ENCODE peak calls at places on chromosomes 7 and 10, in five cellular contexts. X is HL-60, F is upper lobe of right lung, N is astrocyte of the spinal cord, G is IMR-90. Y is an unnamed sample.

GRCh38 chr7:14606101-14606500 is 296.4 kb downstream of the DGKB start:
- DNase-seq in X (no peak), F (no peak), N (peak; percentile 17), G (peak; percentile 10), Y (no peak)

GRCh38 chr7:139683137-139683871 is 94.5 kb downstream of the HIPK2 start:
- DNase-seq in X (no peak), F (no peak), N (peak; percentile 79), G (peak; percentile 61), Y (no peak)

GRCh38 chr7:155318245-155318644 is 20.6 kb downstream of the INSIG1 start:
- DNase-seq in X (no peak), F (no peak), N (no peak), G (no peak), Y (no peak)

GRCh38 chr10:122112021-122112616 is 123.2 kb downstream of the TACC2 start:
- DNase-seq in X (no peak), F (no peak), N (peak; percentile 52), G (peak; percentile 76), Y (no peak)

GRCh38 chr10:47116445-47116844 is 183.6 kb upstream of the GDF10 start:
- DNase-seq in X (no peak), F (no peak), N (no peak), G (peak; percentile 67), Y (no peak)

GRCh38 chr7:3000566-3000965 is 43.1 kb downstream of the CARD11 start:
- DNase-seq in X (no peak), F (peak; percentile 34), N (no peak), G (no peak), Y (no peak)

GRCh38 chr10:79494871-79495270 is 17.5 kb upstream of the EIF5AL1 start:
- DNase-seq in X (no peak), F (no peak), N (no peak), G (no peak), Y (no peak)

GRCh38 chr7:135879238-135879637 is 97.9 kb downstream of the MTPN start:
- DNase-seq in X (no peak), F (no peak), N (peak; percentile 29), G (peak; percentile 42), Y (no peak)

GRCh38 chr10:125871341-125871740 is 9.8 kb downstream of the DHX32 start:
- DNase-seq in X (no peak), F (no peak), N (peak; percentile 22), G (peak; percentile 81), Y (no peak)

GRCh38 chr10:101356132-101356531 is 2.2 kb downstream of the BTRC start:
- DNase-seq in X (no peak), F (no peak), N (no peak), G (no peak), Y (no peak)

GRCh38 chr10:101351477-101351876 is 2.5 kb upstream of the BTRC start:
- DNase-seq in X (no peak), F (no peak), N (no peak), G (no peak), Y (no peak)

GRCh38 chr10:101355307-101355706 is 1.3 kb downstream of the BTRC start:
- DNase-seq in X (no peak), F (no peak), N (no peak), G (no peak), Y (no peak)

GRCh38 chr10:101354584-101355070 is 662 bp downstream of the BTRC start:
- DNase-seq in X (no peak), F (no peak), N (no peak), G (no peak), Y (no peak)

GRCh38 chr10:101353692-101354583 is at the start of gene BTRC:
- DNase-seq in X (peak; percentile 99), F (peak; percentile 97), N (peak; percentile 100), G (peak; percentile 99), Y (peak; percentile 97)
- TF ChIP-seq CTCF in X (no peak), F (no peak), N (no peak), G (no peak), Y (no peak)

GRCh38 chr7:78033428-78033827 is 234.9 kb downstream of the PHTF2 start:
- DNase-seq in X (no peak), F (no peak), N (no peak), G (no peak), Y (no peak)
- TF ChIP-seq CTCF in X (no peak), F (no peak), N (no peak), G (no peak), Y (no peak)

GRCh38 chr10:97684866-97685394 is 2.1 kb downstream of the AVPI1 start:
- DNase-seq in X (no peak), F (no peak), N (peak; percentile 20), G (peak; percentile 51), Y (no peak)

GRCh38 chr10:97686301-97686961 is 610 bp downstream of the AVPI1 start:
- DNase-seq in X (no peak), F (no peak), N (no peak), G (no peak), Y (no peak)

GRCh38 chr10:97686962-97687784 is at the start of gene AVPI1:
- DNase-seq in X (peak; percentile 94), F (peak; percentile 100), N (peak; percentile 98), G (peak; percentile 96), Y (peak; percentile 98)

GRCh38 chr10:97683556-97684357 is 3.3 kb downstream of the AVPI1 start:
- DNase-seq in X (peak; percentile 68), F (no peak), N (peak; percentile 45), G (peak; percentile 70), Y (no peak)

DNA sequence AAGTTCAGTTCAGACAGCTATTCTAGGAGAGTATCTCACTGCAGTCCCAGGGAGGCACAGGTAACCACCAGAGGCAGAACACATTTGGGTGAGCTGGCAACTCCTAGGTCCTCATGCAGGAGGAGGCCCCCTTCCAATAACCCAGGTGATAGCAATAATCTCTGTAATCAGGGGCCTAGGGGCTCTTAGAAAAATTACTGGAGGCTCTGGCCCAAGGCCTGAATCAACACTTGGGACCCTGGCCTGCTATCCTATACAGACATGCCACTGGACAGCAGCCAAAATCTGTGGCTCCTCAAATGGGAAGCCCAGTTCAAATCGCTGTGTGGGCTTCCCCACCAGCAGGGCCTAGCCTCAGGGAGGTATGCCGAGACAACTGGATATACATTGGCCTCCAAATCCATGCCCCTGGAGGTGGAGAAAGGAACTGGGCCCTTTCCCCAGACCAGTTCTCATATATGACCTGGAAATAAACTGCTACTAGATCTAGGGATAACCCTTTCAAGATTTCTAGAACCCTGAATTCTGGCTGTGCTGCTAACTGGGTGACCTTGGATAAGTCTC is 1.6 kb downstream of the AVPI1 start:
- DNase-seq in X (no peak), F (peak; percentile 67), N (peak; percentile 25), G (peak; percentile 58), Y (no peak)
- TF ChIP-seq CTCF in X (no peak), F (peak; percentile 31), N (peak; percentile 41), G (peak; percentile 42), Y (peak; percentile 33)

DNA sequence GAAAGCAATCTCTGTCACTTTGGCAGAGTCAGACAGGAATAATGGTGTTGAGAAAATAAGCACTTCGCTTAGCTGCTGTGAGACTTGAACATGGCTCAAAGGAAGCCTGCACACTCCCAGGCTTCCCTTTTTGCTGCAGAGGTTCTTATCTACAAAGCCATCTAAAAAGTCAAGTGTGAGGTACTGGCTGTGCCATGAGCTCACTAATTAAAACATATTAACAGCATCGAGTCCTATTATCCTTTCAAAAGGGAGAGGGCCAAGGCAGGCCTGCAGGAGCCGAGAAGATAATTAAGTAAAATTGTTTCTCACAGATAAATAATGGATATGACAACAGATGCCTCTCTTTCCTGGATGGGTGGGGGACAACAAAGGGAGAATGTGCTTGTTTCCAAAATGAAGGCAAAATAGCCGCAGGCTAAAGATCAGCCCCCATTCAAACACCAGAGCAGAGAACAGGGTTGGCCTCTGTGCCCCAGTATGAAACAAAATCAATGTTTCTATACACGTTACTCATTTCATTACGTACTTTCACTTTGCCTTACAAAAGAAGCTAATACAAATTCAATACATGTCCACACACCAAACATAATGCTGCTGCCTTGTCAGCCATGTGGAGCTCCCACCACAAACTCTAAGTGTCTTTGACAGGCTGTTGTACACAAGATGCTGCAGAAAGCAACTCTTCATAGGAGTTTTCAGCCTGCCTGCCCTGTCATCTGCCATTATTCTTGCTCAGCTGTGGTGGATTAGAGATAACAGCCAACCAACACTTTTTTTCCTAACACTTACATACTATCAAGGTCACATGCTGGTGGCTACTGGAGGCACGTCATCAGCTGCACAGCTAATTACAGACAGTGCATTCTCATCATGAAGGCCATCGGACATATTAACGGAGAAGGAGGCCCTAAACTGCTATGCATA is 55.3 kb downstream of the ELAPOR2 start:
- DNase-seq in X (no peak), F (no peak), N (no peak), G (no peak), Y (no peak)
- TF ChIP-seq CTCF in X (no peak), F (no peak), N (no peak), G (no peak), Y (no peak)

GRCh38 chr7:151863386-151864079 is 13.4 kb downstream of the PRKAG2 start:
- DNase-seq in X (no peak), F (peak; percentile 44), N (no peak), G (no peak), Y (no peak)
- TF ChIP-seq CTCF in X (no peak), F (no peak), N (no peak), G (no peak), Y (no peak)

GRCh38 chr7:67406941-67407340 is 410.3 kb downstream of the TYW1 start:
- DNase-seq in X (no peak), F (no peak), N (no peak), G (no peak), Y (no peak)
- TF ChIP-seq CTCF in X (no peak), F (no peak), N (no peak), G (no peak), Y (no peak)

DNA sequence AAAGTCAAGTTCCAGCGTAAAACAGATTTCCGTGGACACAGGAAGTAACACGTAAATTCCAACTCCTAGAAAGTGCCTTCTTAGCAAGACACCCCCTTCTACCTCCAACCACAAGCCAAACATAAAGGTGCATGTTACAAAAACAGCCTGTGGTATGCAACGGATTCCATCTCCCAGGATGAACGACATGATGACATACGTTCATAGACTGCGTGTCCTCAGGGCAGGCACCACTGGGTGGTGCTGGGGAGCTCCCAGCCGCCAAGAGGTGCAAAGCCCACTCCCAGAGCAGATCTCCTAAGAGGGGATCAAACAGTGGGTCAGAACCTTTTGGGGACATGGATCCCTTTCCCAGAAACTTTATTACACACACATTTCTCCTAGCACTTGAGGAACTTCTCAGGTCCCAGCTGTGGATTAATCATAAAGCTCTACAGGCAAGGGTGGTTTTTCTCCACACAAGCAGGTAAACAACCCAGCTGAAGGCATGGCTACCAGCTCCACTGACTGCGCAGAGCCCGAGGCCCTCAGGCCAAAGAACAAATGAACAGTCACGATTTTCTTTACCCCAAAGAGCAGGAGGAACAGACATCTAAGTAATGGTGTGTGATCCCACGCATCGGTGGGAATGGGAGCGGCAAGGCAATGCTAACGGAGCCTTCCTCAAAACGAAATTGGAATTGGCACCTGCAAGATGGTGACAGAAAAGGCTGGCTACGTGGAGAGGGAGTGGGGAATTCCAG is 13.8 kb downstream of the PSAP start:
- DNase-seq in X (no peak), F (no peak), N (no peak), G (no peak), Y (no peak)
- TF ChIP-seq CTCF in X (no peak), F (peak; percentile 13), N (peak; percentile 58), G (peak; percentile 24), Y (peak; percentile 46)

GRCh38 chr7:84492128-84492527 is 297.5 kb upstream of the SEMA3A start:
- DNase-seq in X (no peak), F (no peak), N (no peak), G (no peak), Y (no peak)

GRCh38 chr7:84492565-84493034 is 298.0 kb upstream of the SEMA3A start:
- DNase-seq in X (no peak), F (no peak), N (no peak), G (no peak), Y (no peak)

GRCh38 chr7:84490661-84491060 is 296.1 kb upstream of the SEMA3A start:
- DNase-seq in X (no peak), F (no peak), N (peak; percentile 64), G (no peak), Y (no peak)
- TF ChIP-seq CTCF in X (no peak), F (no peak), N (peak; percentile 48), G (no peak), Y (no peak)